ENCODE peak calls at places on chromosomes 7 and 10, in ten cellular contexts. R is heart left ventricle, X is keratinocyte, E is cardiac muscle cell, T is aorta, J is heart right ventricle, L is adrenal gland, A is mesendoderm, Z is transverse colon, H is fibroblast of lung. K is an unnamed sample. For H3K27me3 and H3K4me1, the result is how much of the 10 kb centered on the place peaks cover.

GRCh38 chr7:4173615-4174014 is 508.5 kb upstream of the FOXK1 start:
- DNase-seq in R (peak), X (no peak), E (no peak), T (peak), J (no peak), L (no peak), A (no peak), Z (no peak), H (no peak), K (no peak)

GRCh38 chr7:140645166-140645565 is 4.6 kb upstream of the DENND2A start:
- DNase-seq in R (no peak), X (no peak), E (no peak), T (no peak), J (no peak), L (no peak), A (peak), Z (no peak), H (no peak), K (no peak)

GRCh38 chr10:35495521-35496238 is 109.5 kb upstream of the GJD4 start:
- DNase-seq in R (no peak), X (no peak), E (no peak), T (no peak), J (no peak), L (no peak), A (no peak), Z (no peak), H (peak), K (peak)

GRCh38 chr7:786472-787255 is 45.6 kb upstream of the SUN1 start:
- DNase-seq in R (no peak), X (peak), E (peak), T (peak), J (peak), L (peak), A (peak), Z (peak), H (peak), K (peak)

GRCh38 chr7:51121036-51121780 is 195.4 kb downstream of the COBL start:
- DNase-seq in R (no peak), X (no peak), E (no peak), T (no peak), J (no peak), L (no peak), A (no peak), Z (no peak), H (no peak), K (no peak)

GRCh38 chr7:74002474-74003017 is 25.4 kb upstream of the ELN start:
- DNase-seq in R (peak), X (no peak), E (no peak), T (peak), J (peak), L (no peak), A (no peak), Z (peak), H (peak), K (peak)

GRCh38 chr10:28036587-28036986 is 37.7 kb upstream of the ODAD2 start:
- DNase-seq in R (no peak), X (no peak), E (no peak), T (no peak), J (no peak), L (no peak), A (no peak), Z (no peak), H (peak), K (no peak)

GRCh38 chr10:15254808-15255655 is 86.5 kb upstream of the NMT2 start:
- DNase-seq in R (no peak), X (no peak), E (peak), T (no peak), J (no peak), L (no peak), A (peak), Z (no peak), H (no peak), K (no peak)

GRCh38 chr10:78395162-78395561 is 361.5 kb downstream of the RPS24 start:
- DNase-seq in R (no peak), X (no peak), E (no peak), T (no peak), J (no peak), L (no peak), A (no peak), Z (no peak), H (no peak), K (no peak)

GRCh38 chr7:128869138-128869943 is 6.7 kb downstream of the ATP6V1F start:
- DNase-seq in R (peak), X (no peak), E (peak), T (peak), J (peak), L (peak), A (peak), Z (peak), H (peak), K (peak)

GRCh38 chr7:90262438-90262837 is 17.5 kb downstream of the CFAP69 start:
- DNase-seq in R (no peak), X (no peak), E (no peak), T (no peak), J (no peak), L (no peak), A (no peak), Z (no peak), H (peak), K (no peak)

GRCh38 chr10:49649936-49650723 is 29.3 kb upstream of the C10orf53 start:
- DNase-seq in R (no peak), X (no peak), E (no peak), T (no peak), J (no peak), L (no peak), A (no peak), Z (no peak), H (no peak), K (no peak)

GRCh38 chr10:31083765-31084184 is 52.1 kb upstream of the ZNF438 start:
- DNase-seq in R (no peak), X (no peak), E (peak), T (peak), J (peak), L (peak), A (peak), Z (peak), H (peak), K (peak)

GRCh38 chr7:30556854-30557644 is 37.6 kb upstream of the GARS1 start:
- DNase-seq in R (no peak), X (no peak), E (no peak), T (no peak), J (no peak), L (peak), A (peak), Z (no peak), H (no peak), K (no peak)

GRCh38 chr7:66150471-66150870 is 35.8 kb downstream of the CRCP start:
- DNase-seq in R (peak), X (no peak), E (no peak), T (peak), J (peak), L (peak), A (no peak), Z (peak), H (peak), K (peak)

GRCh38 chr7:123755345-123755744 is 6.5 kb upstream of the WASL start:
- DNase-seq in R (no peak), X (no peak), E (no peak), T (no peak), J (no peak), L (no peak), A (no peak), Z (no peak), H (no peak), K (no peak)

GRCh38 chr10:124944982-124945381 is 3.1 kb downstream of the ZRANB1 start:
- DNase-seq in R (no peak), X (no peak), E (no peak), T (no peak), J (no peak), L (no peak), A (no peak), Z (no peak), H (peak), K (no peak)

GRCh38 chr7:97024209-97025129 is at the start of gene DLX5:
- DNase-seq in R (peak), X (no peak), E (no peak), T (peak), J (no peak), L (no peak), A (peak), Z (no peak), H (peak), K (peak)

GRCh38 chr7:157762824-157763223 is 426.0 kb downstream of the DNAJB6 start:
- DNase-seq in R (no peak), X (no peak), E (no peak), T (peak), J (no peak), L (no peak), A (no peak), Z (no peak), H (no peak), K (no peak)

GRCh38 chr10:118868618-118869017 is 113.8 kb upstream of the CACUL1 start:
- DNase-seq in R (no peak), X (no peak), E (no peak), T (no peak), J (no peak), L (no peak), A (peak), Z (no peak), H (no peak), K (peak)

GRCh38 chr7:64872809-64873500 is 30.1 kb upstream of the ZNF273 start:
- DNase-seq in R (no peak), X (no peak), E (no peak), T (no peak), J (no peak), L (no peak), A (no peak), Z (no peak), H (no peak), K (no peak)

GRCh38 chr7:74010407-74010806 is 17.6 kb upstream of the ELN start:
- DNase-seq in R (peak), X (no peak), E (no peak), T (peak), J (no peak), L (no peak), A (no peak), Z (no peak), H (no peak), K (no peak)

GRCh38 chr10:25048463-25048862 is 32.1 kb downstream of the THNSL1 start:
- DNase-seq in R (no peak), X (no peak), E (no peak), T (peak), J (no peak), L (no peak), A (no peak), Z (peak), H (no peak), K (no peak)
- H3K27me3 ChIP-seq in R (under half), X (under half), E (under half), T (under half), J (under half), L (under half), A (under half), Z (under half), H (under half), K (under half)

GRCh38 chr7:148507741-148508285 is 82.8 kb upstream of the C7orf33 start:
- DNase-seq in R (no peak), X (no peak), E (no peak), T (no peak), J (no peak), L (no peak), A (no peak), Z (no peak), H (no peak), K (no peak)

GRCh38 chr7:148505955-148506354 is 84.6 kb upstream of the C7orf33 start:
- DNase-seq in R (no peak), X (no peak), E (no peak), T (no peak), J (no peak), L (no peak), A (no peak), Z (no peak), H (no peak), K (no peak)

GRCh38 chr7:148500978-148501377 is 89.6 kb upstream of the C7orf33 start:
- DNase-seq in R (no peak), X (no peak), E (no peak), T (no peak), J (no peak), L (no peak), A (no peak), Z (no peak), H (no peak), K (no peak)

GRCh38 chr7:148501707-148502139 is 88.8 kb upstream of the C7orf33 start:
- DNase-seq in R (no peak), X (no peak), E (peak), T (no peak), J (no peak), L (no peak), A (peak), Z (peak), H (no peak), K (peak)

GRCh38 chr7:148503900-148504487 is 86.6 kb upstream of the C7orf33 start:
- DNase-seq in R (no peak), X (no peak), E (peak), T (no peak), J (no peak), L (no peak), A (no peak), Z (no peak), H (peak), K (no peak)
- H3K4me1 ChIP-seq in R (under half), X (under half), E (under half), T (under half), J (under half), L (under half), A (under half), Z (under half), H (under half), K (under half)

GRCh38 chr10:3827266-3827665 is 42.3 kb upstream of the KLF6 start:
- DNase-seq in R (no peak), X (no peak), E (no peak), T (no peak), J (no peak), L (no peak), A (no peak), Z (no peak), H (no peak), K (no peak)

GRCh38 chr10:3828404-3829192 is 43.6 kb upstream of the KLF6 start:
- DNase-seq in R (no peak), X (no peak), E (no peak), T (peak), J (no peak), L (no peak), A (no peak), Z (no peak), H (peak), K (peak)

GRCh38 chr10:3829193-3830050 is 44.4 kb upstream of the KLF6 start:
- DNase-seq in R (no peak), X (no peak), E (no peak), T (no peak), J (no peak), L (no peak), A (peak), Z (no peak), H (no peak), K (no peak)

GRCh38 chr10:3825862-3826351 is 40.9 kb upstream of the KLF6 start:
- DNase-seq in R (no peak), X (no peak), E (no peak), T (no peak), J (no peak), L (no peak), A (no peak), Z (no peak), H (no peak), K (no peak)

DNA sequence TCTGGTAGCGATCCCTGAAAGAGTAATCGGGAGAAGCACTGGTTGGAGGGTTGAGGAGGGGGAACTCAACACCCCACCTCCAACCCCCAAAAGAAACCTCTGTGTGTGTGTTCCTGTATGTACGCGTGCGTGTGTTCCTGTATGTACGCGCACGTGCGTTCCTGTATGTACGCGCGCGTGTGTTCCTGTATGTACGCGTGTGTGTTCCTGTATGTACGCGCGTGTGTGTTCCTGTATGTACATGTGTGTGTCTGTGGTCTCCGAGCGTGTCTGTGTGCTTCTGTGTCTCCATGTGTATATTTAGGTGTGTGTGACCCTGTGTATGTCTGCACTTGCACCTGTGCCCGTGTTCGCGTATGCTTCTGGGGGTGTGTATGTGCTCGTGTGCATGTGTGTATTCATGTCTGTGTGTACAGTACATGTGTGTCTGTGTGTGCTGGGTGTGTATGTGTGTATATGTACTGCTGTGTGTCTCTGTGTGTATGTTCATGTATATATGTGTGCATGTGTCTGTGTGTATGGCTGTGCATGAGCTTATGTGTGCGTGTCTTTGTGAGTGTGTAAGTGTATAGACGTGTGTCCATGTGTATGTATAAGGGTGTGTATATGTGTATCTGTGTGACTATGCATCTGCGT is 42.9 kb upstream of the KLF6 start:
- DNase-seq in R (no peak), X (no peak), E (no peak), T (no peak), J (no peak), L (no peak), A (no peak), Z (no peak), H (no peak), K (no peak)
- H3K27ac ChIP-seq in R (no peak), X (peak), E (no peak), T (no peak), J (no peak), L (no peak), A (no peak), Z (peak), H (peak), K (peak)

DNA sequence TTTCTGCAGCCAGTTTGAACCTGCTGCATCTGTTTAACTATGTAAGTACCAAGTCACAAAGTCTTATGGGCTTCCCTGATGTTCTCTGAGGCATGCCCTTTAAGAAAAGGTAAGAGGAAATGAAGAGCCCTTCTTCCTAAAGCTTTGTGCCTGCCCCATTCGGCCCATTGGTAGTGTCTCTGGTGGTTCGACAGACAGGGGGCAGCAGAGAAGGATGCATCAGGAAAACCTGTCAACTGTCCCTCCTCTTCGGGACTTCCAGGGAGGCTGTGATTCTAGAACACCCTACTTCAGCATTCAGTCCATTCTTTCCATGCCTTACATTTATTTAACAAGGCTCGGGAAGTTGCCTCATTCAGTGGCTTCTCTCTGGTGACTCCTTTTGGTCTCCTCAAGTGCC is 1.9 kb upstream of the SFRP4 start:
- DNase-seq in R (no peak), X (no peak), E (no peak), T (no peak), J (no peak), L (no peak), A (peak), Z (no peak), H (no peak), K (no peak)
- H3K27me3 ChIP-seq in R (under half), X (under half), E (half or more), T (under half), J (under half), L (under half), A (under half), Z (under half), H (under half), K (under half)

GRCh38 chr7:55561756-55562155 is 10.5 kb downstream of the VOPP1 start:
- DNase-seq in R (no peak), X (no peak), E (no peak), T (no peak), J (no peak), L (no peak), A (no peak), Z (no peak), H (no peak), K (no peak)
- H3K4me1 ChIP-seq in R (under half), X (under half), E (under half), T (under half), J (under half), L (under half), A (under half), Z (under half), H (under half), K (under half)

GRCh38 chr10:82953331-82953730 is 1078.3 kb downstream of the NRG3 start:
- DNase-seq in R (no peak), X (no peak), E (no peak), T (no peak), J (no peak), L (no peak), A (no peak), Z (no peak), H (no peak), K (no peak)

GRCh38 chr10:82949816-82950575 is 1075.0 kb downstream of the NRG3 start:
- DNase-seq in R (no peak), X (no peak), E (no peak), T (no peak), J (no peak), L (no peak), A (no peak), Z (no peak), H (no peak), K (no peak)

DNA sequence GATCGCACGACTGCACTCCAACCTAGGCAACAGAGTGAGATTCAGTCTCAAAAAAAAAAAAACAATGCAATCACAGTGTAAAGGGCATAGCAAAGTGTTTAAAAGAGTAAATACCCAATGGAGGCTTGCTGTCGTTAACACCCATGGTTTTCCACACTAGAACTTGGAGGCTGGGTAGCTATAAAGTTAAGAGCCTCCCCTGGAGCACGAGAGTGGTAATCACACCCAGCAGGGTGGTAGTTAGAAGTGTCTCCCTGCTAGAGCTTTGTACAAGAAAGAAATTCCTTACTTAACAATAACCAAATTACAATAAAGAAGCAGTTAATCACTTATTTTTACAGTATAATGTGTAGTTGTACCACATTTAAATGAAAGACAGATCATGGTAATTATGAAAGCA is 1078.9 kb downstream of the NRG3 start:
- DNase-seq in R (no peak), X (no peak), E (no peak), T (no peak), J (no peak), L (no peak), A (no peak), Z (no peak), H (no peak), K (no peak)
- H3K27ac ChIP-seq in R (no peak), X (no peak), E (no peak), T (no peak), J (no peak), L (no peak), A (no peak), Z (no peak), H (no peak), K (no peak)

GRCh38 chr10:113765910-113766309 is 14.4 kb downstream of the PLEKHS1 start:
- DNase-seq in R (no peak), X (no peak), E (no peak), T (no peak), J (no peak), L (no peak), A (no peak), Z (no peak), H (no peak), K (no peak)
- H3K27me3 ChIP-seq in R (under half), X (under half), E (half or more), T (under half), J (under half), L (under half), A (under half), Z (under half), H (under half), K (under half)

GRCh38 chr7:99112979-99113378 is 30.9 kb downstream of the SMURF1 start:
- DNase-seq in R (no peak), X (no peak), E (no peak), T (no peak), J (no peak), L (no peak), A (no peak), Z (no peak), H (no peak), K (no peak)
- H3K4me1 ChIP-seq in R (under half), X (under half), E (under half), T (under half), J (under half), L (under half), A (under half), Z (under half), H (under half), K (under half)

GRCh38 chr7:11830582-11831382 is 1.2 kb downstream of the THSD7A start:
- DNase-seq in R (no peak), X (no peak), E (peak), T (no peak), J (no peak), L (no peak), A (peak), Z (no peak), H (peak), K (no peak)

GRCh38 chr7:11833431-11833830 is 1.4 kb upstream of the THSD7A start:
- DNase-seq in R (no peak), X (no peak), E (no peak), T (no peak), J (no peak), L (no peak), A (peak), Z (no peak), H (no peak), K (peak)

GRCh38 chr7:11830004-11830403 is 2.0 kb downstream of the THSD7A start:
- DNase-seq in R (no peak), X (no peak), E (no peak), T (no peak), J (no peak), L (no peak), A (peak), Z (no peak), H (no peak), K (no peak)

GRCh38 chr7:11831727-11832495 is at the start of gene THSD7A:
- DNase-seq in R (peak), X (no peak), E (peak), T (no peak), J (peak), L (peak), A (peak), Z (peak), H (peak), K (peak)

DNA sequence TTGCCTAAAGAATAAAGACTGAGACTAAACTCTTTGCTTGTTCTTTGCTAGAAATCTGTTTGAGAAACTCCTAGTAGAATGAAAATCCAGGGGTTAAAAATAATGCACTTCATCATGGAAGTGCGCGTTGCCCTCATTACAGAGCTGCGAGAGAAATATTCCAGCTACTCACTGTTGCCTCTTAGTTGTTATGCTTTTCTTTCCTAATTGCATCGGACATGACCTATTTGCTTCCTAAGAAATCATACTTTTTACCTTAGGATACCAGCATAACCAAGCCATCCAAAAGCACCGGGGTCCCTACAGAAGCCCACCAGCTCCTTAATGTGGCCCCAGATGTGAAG is 643 bp downstream of the THSD7A start:
- DNase-seq in R (no peak), X (no peak), E (no peak), T (no peak), J (no peak), L (no peak), A (no peak), Z (no peak), H (no peak), K (no peak)
- H3K27ac ChIP-seq in R (no peak), X (no peak), E (no peak), T (no peak), J (peak), L (no peak), A (no peak), Z (peak), H (no peak), K (peak)

K was measured in thyroid gland.